ENCODE peak calls at places on chromosomes 5 and 9, in four cellular contexts. M is adrenal gland; R is PC-3; H is CD8-positive, alpha-beta T cell. U is an unnamed sample.

GRCh38 chr5:111147502-111147901 is 55.4 kb downstream of the WDR36 start:
- DNase-seq in M (no peak), H (no peak), R (no peak), U (no peak)

GRCh38 chr5:151115272-151115905 is 34.6 kb upstream of the TNIP1 start:
- DNase-seq in H (peak), M (peak), R (peak), U (peak)

GRCh38 chr5:126837242-126837641 is 60.3 kb downstream of the LMNB1 start:
- DNase-seq in R (no peak), H (no peak), M (no peak), U (no peak)

GRCh38 chr5:155546075-155546474 is 532.5 kb downstream of the KIF4B start:
- DNase-seq in R (no peak), M (no peak), H (no peak), U (no peak)

GRCh38 chr9:115118471-115119156 is 657 bp upstream of the TNC start:
- DNase-seq in M (peak), H (no peak), R (peak), U (peak)

GRCh38 chr5:10709409-10709808 is 51.6 kb downstream of the DAP start:
- DNase-seq in H (no peak), R (no peak), M (no peak), U (no peak)

GRCh38 chr5:113682497-113683136 is 169.1 kb downstream of the YTHDC2 start:
- DNase-seq in H (no peak), R (peak), M (no peak), U (no peak)

GRCh38 chr5:128674837-128675446 is 136.9 kb upstream of the FBN2 start:
- DNase-seq in M (peak), R (peak), H (peak), U (no peak)

GRCh38 chr5:158032246-158032645 is 173.3 kb upstream of the CLINT1 start:
- DNase-seq in M (no peak), H (no peak), R (no peak), U (no peak)

GRCh38 chr5:35094966-35095365 is 47.2 kb upstream of the AGXT2 start:
- DNase-seq in H (no peak), R (no peak), M (no peak), U (no peak)

GRCh38 chr5:131417240-131417869 is 153.5 kb downstream of the CDC42SE2 start:
- DNase-seq in R (peak), M (peak), H (peak), U (peak)

GRCh38 chr9:126301985-126302603 is 24.5 kb upstream of the MVB12B start:
- DNase-seq in H (peak), R (peak), M (peak), U (peak)

GRCh38 chr5:163566678-163567077 is 61.3 kb downstream of the MAT2B start:
- DNase-seq in R (no peak), H (no peak), M (no peak), U (no peak)

GRCh38 chr9:36566813-36567217 is 5.9 kb upstream of the MELK start:
- DNase-seq in R (peak), H (no peak), M (peak), U (no peak)

GRCh38 chr5:38107096-38107495 is 151.3 kb upstream of the EGFLAM start:
- DNase-seq in M (no peak), H (no peak), R (no peak), U (no peak)

GRCh38 chr9:20358201-20358600 is 264.1 kb downstream of the MLLT3 start:
- DNase-seq in H (no peak), M (peak), R (peak), U (no peak)

GRCh38 chr5:119411935-119412623 is 40.2 kb upstream of the HSD17B4 start:
- DNase-seq in M (peak), H (peak), R (peak), U (peak)

GRCh38 chr5:1633605-1634336 is 110.0 kb upstream of the LPCAT1 start:
- DNase-seq in R (peak), M (peak), H (peak), U (peak)

GRCh38 chr5:123422433-123423277 is 548 bp downstream of the CEP120 start:
- DNase-seq in H (no peak), R (peak), M (peak), U (no peak)

GRCh38 chr9:23537192-23538059 is 288.6 kb downstream of the ELAVL2 start:
- DNase-seq in R (no peak), M (no peak), H (no peak), U (no peak)

GRCh38 chr5:80408475-80408875 is 611 bp downstream of the ZFYVE16 start:
- DNase-seq in M (peak), H (peak), R (peak), U (peak)

GRCh38 chr9:108691614-108692013 is 164.2 kb downstream of the ACTL7B start:
- DNase-seq in R (peak), M (no peak), H (no peak), U (no peak)

GRCh38 chr5:159838551-159839222 is 77.6 kb upstream of the ADRA1B start:
- DNase-seq in R (no peak), M (no peak), H (no peak), U (no peak)

GRCh38 chr5:14721990-14722656 is 57.6 kb downstream of the OTULIN start:
- DNase-seq in H (no peak), R (no peak), M (no peak), U (no peak)

GRCh38 chr9:78938821-78939220 is 632.9 kb upstream of the TLE4 start:
- DNase-seq in M (no peak), R (no peak), H (no peak), U (no peak)

GRCh38 chr9:69171049-69171448 is 3.0 kb upstream of the TJP2 start:
- DNase-seq in H (no peak), R (peak), M (no peak), U (peak)

GRCh38 chr9:70042461-70043215 is 1.0 kb upstream of the MAMDC2 start:
- DNase-seq in H (no peak), M (no peak), R (no peak), U (no peak)

GRCh38 chr9:120873512-120873911 is 3.5 kb downstream of the PHF19 start:
- DNase-seq in H (no peak), R (peak), M (no peak), U (no peak)

GRCh38 chr5:41707853-41708603 is 162.2 kb downstream of the OXCT1 start:
- DNase-seq in R (peak), M (no peak), H (no peak), U (no peak)

GRCh38 chr5:45609661-45610060 is 86.5 kb downstream of the HCN1 start:
- DNase-seq in M (no peak), R (no peak), H (no peak), U (no peak)

GRCh38 chr9:13364271-13364670 is 84.8 kb upstream of the MPDZ start:
- DNase-seq in H (no peak), R (no peak), M (no peak), U (no peak)

GRCh38 chr5:107671742-107672211 is 1.0 kb upstream of the EFNA5 start:
- DNase-seq in H (no peak), M (no peak), R (peak), U (no peak)

GRCh38 chr9:116842658-116843057 is 155.6 kb downstream of the TRIM32 start:
- DNase-seq in R (peak), M (no peak), H (no peak), U (no peak)

GRCh38 chr5:134561871-134562296 is 36.4 kb downstream of the JADE2 start:
- DNase-seq in M (peak), R (peak), H (no peak), U (no peak)

GRCh38 chr5:464843-465590 is 22.0 kb downstream of the EXOC3 start:
- DNase-seq in M (no peak), R (no peak), H (no peak), U (no peak)

GRCh38 chr5:4229866-4230265 is 634.2 kb downstream of the IRX1 start:
- DNase-seq in H (no peak), M (no peak), R (no peak), U (no peak)

GRCh38 chr9:21968331-21969010 is 25.7 kb downstream of the CDKN2A start:
- DNase-seq in R (no peak), M (no peak), H (no peak), U (no peak)

GRCh38 chr5:108078345-108078744 is 303.6 kb downstream of the FBXL17 start:
- DNase-seq in H (no peak), R (no peak), M (no peak), U (no peak)

GRCh38 chr9:137304383-137305059 is 2.5 kb upstream of the NRARP start:
- DNase-seq in R (no peak), H (no peak), M (no peak), U (no peak)
- TF ChIP-seq CTCF in R (no peak), H (no peak), M (no peak), U (no peak)

GRCh38 chr5:76679231-76679630 is 36.7 kb upstream of the F2R start:
- DNase-seq in M (no peak), R (no peak), H (no peak), U (no peak)
- H3K27ac ChIP-seq in M (no peak), R (no peak), H (no peak), U (peak)

DNA sequence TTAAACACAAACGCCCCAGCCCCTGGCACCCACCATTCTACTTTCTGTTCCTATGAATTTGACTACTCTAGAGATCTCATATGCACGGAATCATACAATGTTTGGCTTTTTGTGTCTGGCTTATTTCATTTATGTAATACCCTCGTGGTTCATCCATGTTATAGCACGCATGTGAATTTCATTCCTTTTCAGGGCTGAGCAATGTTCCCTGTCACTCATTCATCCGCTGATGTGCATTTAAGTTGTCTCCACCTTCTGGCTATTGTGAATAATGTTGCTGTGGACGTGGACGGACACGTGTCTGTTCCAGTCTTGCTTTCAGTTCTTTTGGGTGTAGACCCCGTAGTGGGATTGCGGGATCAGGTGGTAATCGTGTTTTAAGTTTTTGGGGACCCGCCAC is 79.9 kb upstream of the BARHL1 start:
- DNase-seq in R (no peak), H (no peak), M (no peak), U (no peak)
- TF ChIP-seq CTCF in R (no peak), H (no peak), M (no peak), U (no peak)

GRCh38 chr5:75046366-75047142 is 5.8 kb downstream of the GCNT4 start:
- DNase-seq in M (no peak), H (no peak), R (no peak), U (no peak)
- H3K27ac ChIP-seq in M (no peak), H (no peak), R (no peak), U (no peak)

DNA sequence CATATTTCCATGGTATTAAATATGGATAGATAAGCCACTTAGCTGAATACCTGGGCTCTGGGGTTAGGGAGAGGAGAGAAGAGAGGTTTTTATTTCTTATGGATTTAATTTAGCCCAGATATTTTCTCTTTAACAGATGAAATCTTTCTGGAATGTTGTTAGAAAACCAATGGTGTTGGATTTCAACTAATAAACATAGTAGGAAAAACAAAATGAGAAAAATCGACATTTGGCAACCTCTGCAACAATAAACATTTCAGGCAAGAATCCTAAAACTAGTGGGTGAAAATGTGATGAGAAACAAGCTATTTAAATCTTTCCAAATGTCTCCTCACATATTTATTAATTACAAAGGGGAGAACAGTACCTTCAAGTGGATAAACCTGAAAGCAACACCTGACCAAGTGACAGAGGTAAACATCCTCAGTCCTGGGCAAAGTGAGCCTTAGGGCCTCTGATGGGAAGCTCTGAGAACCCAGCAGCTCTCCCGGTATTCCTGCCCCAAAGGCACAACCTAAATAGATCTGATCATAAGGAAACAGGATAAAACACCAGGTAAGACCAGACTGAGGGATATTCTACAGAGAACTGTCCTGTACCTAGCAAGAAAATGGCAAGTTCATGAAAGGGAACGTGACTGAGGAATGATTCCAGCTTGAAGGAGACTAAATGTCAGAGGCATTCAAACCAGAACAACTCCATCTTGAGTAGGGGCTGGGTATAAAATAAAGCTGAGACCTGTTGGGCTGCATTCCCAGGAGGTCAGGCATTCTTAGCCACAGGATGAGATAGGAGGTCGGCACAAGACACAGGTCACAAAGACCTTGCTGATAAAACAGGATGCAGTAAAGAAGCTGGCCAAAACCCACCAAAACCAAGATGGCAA is 163.7 kb downstream of the ESM1 start:
- DNase-seq in R (no peak), H (no peak), M (no peak), U (no peak)
- TF ChIP-seq CTCF in R (no peak), H (no peak), M (no peak), U (no peak)

GRCh38 chr5:180207593-180207992 is 1.4 kb downstream of the RASGEF1C start:
- DNase-seq in M (no peak), R (no peak), H (no peak), U (no peak)
- H3K27ac ChIP-seq in M (no peak), R (no peak), H (no peak), U (no peak)

GRCh38 chr9:128764361-128764760 is 7.4 kb downstream of the ZER1 start:
- DNase-seq in M (no peak), R (no peak), H (no peak), U (no peak)
- TF ChIP-seq CTCF in M (no peak), R (no peak), H (no peak), U (no peak)

GRCh38 chr5:148829248-148829594 is 2.8 kb downstream of the ADRB2 start:
- DNase-seq in R (no peak), H (no peak), M (no peak), U (no peak)
- H3K27ac ChIP-seq in R (no peak), H (no peak), M (no peak), U (peak)